ENCODE peak calls at places on chromosomes 16 and 17, in nine cellular contexts. Y is PC-3, B is H9, K is IMR-90, X is hepatocyte, C is astrocyte, F is H1, I is fibroblast of lung, O is PC-9. W is an unnamed sample. For H4K20me1, the result is how much of the 10 kb centered on the place peaks cover.

GRCh38 chr16:14628806-14629611 is 1.1 kb downstream of the PARN start:
- DNase-seq in Y (no peak), I (peak), X (no peak), F (no peak), K (no peak), O (no peak), C (no peak), B (no peak), W (no peak)

GRCh38 chr17:28988475-28988874 is 17.4 kb downstream of the SEZ6 start:
- DNase-seq in I (no peak), F (no peak), O (no peak), Y (no peak), B (no peak), X (no peak), K (no peak), C (no peak), W (no peak)

GRCh38 chr17:12362853-12363252 is 302.8 kb upstream of the MYOCD start:
- DNase-seq in K (no peak), F (no peak), O (no peak), Y (no peak), B (no peak), C (no peak), I (no peak), X (no peak), W (no peak)

GRCh38 chr17:62725791-62726249 is 82.3 kb downstream of the MARCHF10 start:
- DNase-seq in C (peak), I (peak), B (no peak), F (no peak), O (peak), Y (peak), K (peak), X (no peak), W (no peak)

GRCh38 chr16:76500006-76500405 is 222.8 kb downstream of the CNTNAP4 start:
- DNase-seq in I (no peak), Y (no peak), C (no peak), K (no peak), F (no peak), B (no peak), X (no peak), O (no peak), W (no peak)

GRCh38 chr17:38466346-38467315 is 38.4 kb downstream of the ARHGAP23 start:
- DNase-seq in C (no peak), X (no peak), F (no peak), Y (no peak), I (no peak), K (no peak), O (no peak), B (no peak), W (no peak)

GRCh38 chr16:64133396-64133795 is 988.5 kb downstream of the CDH11 start:
- DNase-seq in O (no peak), C (no peak), Y (no peak), F (no peak), B (no peak), X (peak), I (no peak), K (no peak), W (no peak)

GRCh38 chr17:65191805-65192740 is 54.9 kb downstream of the RGS9 start:
- DNase-seq in C (peak), I (peak), Y (peak), K (peak), X (no peak), F (no peak), O (peak), B (no peak), W (no peak)

GRCh38 chr16:81645303-81645702 is 133.8 kb upstream of the PLCG2 start:
- DNase-seq in O (no peak), B (peak), Y (peak), X (peak), F (no peak), K (peak), C (peak), I (peak), W (peak)

GRCh38 chr16:57601801-57602478 is 26.5 kb upstream of the ADGRG1 start:
- DNase-seq in I (peak), K (no peak), B (no peak), C (peak), Y (no peak), X (no peak), F (no peak), O (no peak), W (no peak)

GRCh38 chr16:14309001-14309886 is 238.1 kb downstream of the MRTFB start:
- DNase-seq in Y (peak), I (peak), O (peak), X (peak), B (peak), F (no peak), C (no peak), K (peak), W (peak)

GRCh38 chr17:3762922-3763776 is 37.8 kb downstream of the ITGAE start:
- DNase-seq in F (no peak), C (no peak), Y (no peak), I (no peak), K (no peak), O (no peak), B (no peak), X (no peak), W (no peak)

GRCh38 chr16:57689772-57690558 is 4.6 kb upstream of the DRC7 start:
- DNase-seq in B (no peak), X (no peak), F (no peak), O (no peak), C (no peak), I (no peak), K (no peak), Y (no peak), W (no peak)

GRCh38 chr17:13462161-13462560 is 139.6 kb downstream of the HS3ST3A1 start:
- DNase-seq in K (peak), X (no peak), C (peak), O (no peak), B (no peak), I (peak), F (no peak), Y (peak), W (no peak)

GRCh38 chr17:65850486-65850885 is 289.0 kb upstream of the AXIN2 start:
- DNase-seq in I (no peak), Y (peak), O (no peak), C (no peak), F (no peak), X (no peak), K (peak), B (no peak), W (peak)

GRCh38 chr17:29158515-29159275 is 21.5 kb downstream of the MYO18A start:
- DNase-seq in I (peak), X (peak), F (no peak), C (peak), K (peak), B (no peak), O (peak), Y (no peak), W (no peak)

GRCh38 chr17:45287526-45288264 is 25.8 kb upstream of the SPATA32 start:
- DNase-seq in O (no peak), F (no peak), I (no peak), X (no peak), Y (no peak), C (no peak), K (no peak), B (no peak), W (no peak)

GRCh38 chr16:15899538-15900100 is 11.2 kb upstream of the CEP20 start:
- DNase-seq in O (peak), B (peak), Y (peak), X (peak), F (no peak), K (peak), I (peak), C (peak), W (peak)

GRCh38 chr16:12907670-12908233 is 6.4 kb downstream of the SHISA9 start:
- DNase-seq in B (peak), F (no peak), Y (peak), X (no peak), I (no peak), K (no peak), C (no peak), O (no peak), W (no peak)

GRCh38 chr17:37233001-37233400 is 142.8 kb upstream of the C17orf78 start:
- DNase-seq in F (no peak), Y (no peak), K (no peak), B (no peak), I (no peak), X (no peak), C (no peak), O (no peak), W (no peak)

GRCh38 chr17:1865252-1866037 is 35.6 kb downstream of the RPA1 start:
- DNase-seq in I (peak), K (peak), F (peak), Y (peak), X (peak), O (peak), C (no peak), B (no peak), W (no peak)

GRCh38 chr17:62892870-62893338 is 73.1 kb upstream of the TANC2 start:
- DNase-seq in K (peak), O (peak), B (peak), Y (peak), I (peak), X (peak), C (peak), F (no peak), W (peak)

GRCh38 chr16:66899310-66899944 is 19.1 kb downstream of the PDP2 start:
- DNase-seq in K (peak), F (no peak), C (no peak), O (no peak), B (no peak), X (no peak), Y (no peak), I (peak), W (no peak)

GRCh38 chr17:7084058-7084457 is 4.0 kb upstream of the CLEC10A start:
- DNase-seq in B (no peak), K (no peak), O (no peak), X (no peak), C (peak), F (no peak), I (peak), Y (no peak), W (no peak)

GRCh38 chr16:86739808-86740207 is 161.5 kb downstream of the FOXL1 start:
- DNase-seq in O (no peak), B (no peak), X (peak), F (no peak), C (no peak), I (no peak), Y (no peak), K (no peak), W (no peak)

GRCh38 chr16:19515765-19516164 is 6.1 kb downstream of the GDE1 start:
- DNase-seq in K (peak), Y (peak), C (no peak), O (no peak), B (no peak), F (no peak), I (no peak), X (no peak), W (no peak)

GRCh38 chr16:69465083-69465721 is 40.8 kb downstream of the CYB5B start:
- DNase-seq in B (no peak), F (no peak), Y (no peak), K (peak), X (peak), C (peak), O (no peak), I (peak), W (no peak)

GRCh38 chr16:68786685-68787418 is 49.8 kb downstream of the CDH1 start:
- DNase-seq in K (peak), Y (no peak), B (no peak), F (no peak), O (no peak), I (peak), C (peak), X (peak), W (no peak)

GRCh38 chr16:4882261-4882632 is 35.0 kb downstream of the UBN1 start:
- DNase-seq in Y (peak), I (no peak), K (peak), C (no peak), B (no peak), O (no peak), F (no peak), X (peak), W (no peak)

GRCh38 chr16:56263711-56264608 is 72.7 kb downstream of the GNAO1 start:
- DNase-seq in F (no peak), O (no peak), X (peak), I (no peak), C (no peak), K (no peak), B (no peak), Y (no peak), W (no peak)

GRCh38 chr16:87851141-87851587 is 18.1 kb downstream of the SLC7A5 start:
- DNase-seq in O (no peak), X (no peak), Y (no peak), F (no peak), B (no peak), I (peak), C (no peak), K (no peak), W (no peak)

DNA sequence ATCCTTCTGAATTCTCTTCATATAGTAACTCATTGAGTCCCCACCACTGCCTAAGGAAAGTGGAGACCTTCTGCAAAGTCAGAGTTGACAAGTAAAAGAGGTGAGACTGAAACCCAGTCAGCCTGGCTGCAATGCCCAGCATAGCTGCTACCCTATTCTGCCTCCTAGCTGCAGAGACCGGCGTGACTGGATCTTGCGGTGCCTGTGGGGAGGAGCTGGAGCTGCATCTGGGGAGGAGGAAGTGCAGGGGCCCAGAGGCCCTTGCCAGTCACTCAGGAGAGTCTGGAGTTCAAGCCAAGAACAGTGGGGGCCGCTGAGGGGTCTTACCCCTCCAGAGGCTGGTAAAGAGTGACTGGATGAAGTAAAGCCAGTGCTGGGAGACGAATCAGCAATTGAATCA is 35.0 kb upstream of the ZNF423 start:
- DNase-seq in O (no peak), K (no peak), X (peak), Y (no peak), I (no peak), C (no peak), F (peak), B (peak), W (no peak)
- TF ChIP-seq CTCF in O (no peak), K (no peak), X (peak), Y (no peak), I (no peak), C (no peak), F (peak), B (peak), W (peak)

GRCh38 chr16:31179747-31180458 is at the start of gene FUS:
- DNase-seq in Y (peak), X (peak), B (peak), F (peak), K (peak), O (peak), C (peak), I (peak), W (peak)

GRCh38 chr16:31183432-31184428 is 3.8 kb downstream of the FUS start:
- DNase-seq in F (no peak), X (no peak), O (no peak), K (no peak), I (no peak), B (no peak), C (no peak), Y (no peak), W (no peak)

GRCh38 chr16:31184888-31185287 is 4.9 kb downstream of the FUS start:
- DNase-seq in I (no peak), O (no peak), F (no peak), X (no peak), B (no peak), C (no peak), K (no peak), Y (no peak), W (no peak)

GRCh38 chr16:31181102-31181830 is 1.3 kb downstream of the FUS start:
- DNase-seq in I (peak), K (peak), O (peak), B (no peak), X (peak), Y (peak), F (no peak), C (no peak), W (no peak)

GRCh38 chr16:31182391-31182790 is 2.5 kb downstream of the FUS start:
- DNase-seq in B (no peak), C (no peak), K (no peak), Y (no peak), F (no peak), O (no peak), I (no peak), X (no peak), W (no peak)
- H4K20me1 ChIP-seq in B (under half), C (half or more), K (half or more), Y (half or more), F (half or more), O (half or more), I (under half), X (half or more), W (under half)

DNA sequence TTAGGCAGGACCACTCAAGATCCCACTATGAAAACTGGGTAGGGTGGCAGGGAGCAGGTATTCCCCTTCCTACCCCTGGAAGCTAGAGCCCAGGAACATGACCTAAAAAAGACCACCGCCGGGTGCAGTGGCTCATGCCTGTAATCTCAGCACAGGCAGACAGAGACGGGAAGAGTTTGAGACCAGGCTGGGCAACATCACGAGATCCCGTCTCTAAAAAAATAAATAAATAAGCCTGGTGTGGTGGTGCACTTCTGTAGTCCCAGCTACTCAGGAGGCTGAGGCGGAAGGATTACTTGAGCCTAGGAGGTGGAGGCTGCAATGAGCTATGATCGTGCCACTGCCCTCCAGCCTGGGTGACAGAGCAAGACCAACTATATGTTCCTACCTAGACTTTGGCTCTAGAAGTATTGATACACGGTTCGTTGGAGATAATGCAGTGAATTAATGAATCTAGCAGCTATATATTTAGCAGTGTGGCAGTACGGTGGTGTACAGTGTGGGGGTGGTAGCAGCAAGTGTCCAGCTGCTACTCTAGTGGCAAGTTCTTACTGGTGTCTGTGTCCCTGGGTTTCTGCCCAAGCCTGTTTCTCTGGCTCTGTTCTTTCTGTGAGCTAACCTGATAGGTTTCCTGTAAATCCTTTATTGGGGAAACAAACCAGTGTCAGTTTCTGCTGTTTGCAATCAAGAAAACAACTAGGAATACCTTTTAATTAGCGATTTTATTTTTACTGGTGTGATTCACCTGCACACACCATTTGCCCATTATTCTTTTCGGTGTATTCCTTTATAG is 3.3 kb upstream of the USP31 start:
- DNase-seq in O (no peak), I (no peak), F (no peak), C (no peak), K (no peak), Y (no peak), X (no peak), B (no peak), W (no peak)
- H3K27ac ChIP-seq in O (no peak), I (no peak), F (no peak), C (no peak), K (no peak), Y (no peak), X (no peak), B (no peak), W (no peak)

DNA sequence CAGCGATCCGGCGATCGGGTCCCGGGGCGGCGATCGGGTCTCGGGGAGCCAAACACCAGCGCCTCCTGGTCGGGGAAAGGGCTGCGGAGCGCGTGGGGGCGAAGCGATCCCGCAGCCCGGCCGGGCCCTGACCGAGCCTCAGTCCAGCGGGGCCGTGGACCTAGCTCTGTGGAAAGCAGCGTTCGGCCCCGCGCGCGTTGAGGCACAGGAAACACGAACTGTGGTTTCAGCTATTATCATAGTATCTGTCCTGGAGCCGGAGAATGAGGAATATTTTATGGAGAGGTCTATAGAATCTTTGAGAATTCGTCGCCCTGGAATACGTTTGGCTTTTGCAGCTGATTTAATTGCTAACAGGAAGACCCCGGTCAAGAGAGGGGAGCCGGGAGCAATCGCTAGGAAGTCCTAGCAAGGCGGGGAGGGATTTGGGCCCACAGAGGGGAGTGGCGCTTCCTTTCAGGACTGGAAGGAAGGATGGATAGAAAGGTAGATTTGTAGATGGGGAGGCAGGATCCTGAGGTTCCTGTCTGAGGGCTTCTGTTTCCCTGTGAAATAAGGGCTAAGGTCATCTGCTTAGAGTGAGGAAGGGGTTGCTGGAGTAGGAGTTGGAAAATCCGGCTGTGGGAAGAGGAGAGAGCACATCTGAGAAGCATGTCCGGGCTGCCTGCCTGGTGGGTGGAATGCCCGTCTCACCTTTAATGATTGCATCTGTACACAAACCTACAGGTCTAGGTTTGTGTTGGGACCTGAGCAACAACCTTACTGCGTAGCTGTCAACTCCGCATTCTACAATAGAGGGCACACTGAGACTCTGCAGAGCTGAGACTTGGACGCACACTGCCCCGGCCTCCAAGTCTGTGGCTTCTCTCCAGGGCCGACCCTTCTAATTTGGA is 770 bp downstream of the CCNF start:
- DNase-seq in C (no peak), Y (peak), X (peak), F (no peak), B (no peak), I (peak), K (peak), O (peak), W (no peak)
- TF ChIP-seq CTCF in C (no peak), Y (peak), X (peak), F (no peak), B (no peak), I (no peak), K (no peak), O (peak), W (no peak)

DNA sequence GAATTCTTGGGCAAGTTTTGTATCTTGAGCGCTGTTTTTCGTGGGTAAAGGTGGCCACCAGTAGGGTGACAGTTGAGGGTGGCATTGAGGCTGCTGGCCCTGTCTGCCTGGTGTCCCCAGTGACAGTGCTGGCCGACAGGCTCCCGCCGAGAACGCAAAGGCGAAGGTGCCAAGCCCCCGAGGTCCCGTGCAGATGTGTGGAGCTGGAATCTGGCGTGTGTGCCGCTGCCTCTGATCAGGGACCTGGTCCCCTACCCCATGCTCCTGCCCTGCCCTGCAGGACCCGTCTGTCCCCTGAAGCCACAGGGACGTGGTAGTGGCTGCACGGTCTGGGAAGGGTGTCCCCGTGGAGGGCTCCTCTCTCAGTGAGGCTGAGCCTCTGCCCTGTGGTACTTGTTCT is 3.5 kb downstream of the UBE2I start:
- DNase-seq in B (no peak), O (no peak), X (no peak), I (no peak), K (no peak), F (no peak), Y (no peak), C (no peak), W (no peak)
- H4K20me1 ChIP-seq in B (under half), O (half or more), X (half or more), I (under half), K (half or more), F (half or more), Y (under half), C (half or more), W (under half)

W was measured in keratinocyte.